ENCODE peak calls at places on chromosomes 5 and 9, in five cellular contexts. C, U, E, F and J are unnamed samples.

GRCh38 chr9:37903581-37903830 is 421 bp downstream of the SLC25A51 start:
- DNase-seq in C (no peak), U (peak; percentile 39), E (peak; percentile 78), F (peak; percentile 58), J (no peak)

GRCh38 chr5:169988947-169989346 is 8.7 kb upstream of the INSYN2B start:
- DNase-seq in C (no peak), U (no peak), E (no peak), F (no peak), J (no peak)

GRCh38 chr5:95283761-95284511 is 958 bp downstream of the MCTP1 start:
- DNase-seq in C (no peak), U (no peak), E (peak; percentile 21), F (peak; percentile 56), J (no peak)

GRCh38 chr9:116857321-116857720 is 170.2 kb downstream of the TRIM32 start:
- DNase-seq in C (no peak), U (no peak), E (no peak), F (no peak), J (no peak)

GRCh38 chr9:108182950-108183381 is 672.8 kb downstream of the ACTL7B start:
- DNase-seq in C (no peak), U (no peak), E (no peak), F (no peak), J (no peak)

GRCh38 chr5:48192-48591 is 43.8 kb upstream of the PLEKHG4B start:
- DNase-seq in C (no peak), U (no peak), E (no peak), F (no peak), J (no peak)

GRCh38 chr9:103713631-103714030 is 380.5 kb upstream of the SMC2 start:
- DNase-seq in C (no peak), U (no peak), E (no peak), F (no peak), J (no peak)

GRCh38 chr9:15438891-15439290 is 16.2 kb downstream of the SNAPC3 start:
- DNase-seq in C (no peak), U (no peak), E (no peak), F (no peak), J (no peak)

GRCh38 chr9:94108584-94108983 is 24.3 kb downstream of the PTPDC1 start:
- DNase-seq in C (no peak), U (no peak), E (no peak), F (no peak), J (no peak)

GRCh38 chr5:126780165-126780827 is 3.4 kb downstream of the LMNB1 start:
- DNase-seq in C (no peak), U (peak; percentile 42), E (peak; percentile 47), F (peak; percentile 51), J (peak; percentile 64)

DNA sequence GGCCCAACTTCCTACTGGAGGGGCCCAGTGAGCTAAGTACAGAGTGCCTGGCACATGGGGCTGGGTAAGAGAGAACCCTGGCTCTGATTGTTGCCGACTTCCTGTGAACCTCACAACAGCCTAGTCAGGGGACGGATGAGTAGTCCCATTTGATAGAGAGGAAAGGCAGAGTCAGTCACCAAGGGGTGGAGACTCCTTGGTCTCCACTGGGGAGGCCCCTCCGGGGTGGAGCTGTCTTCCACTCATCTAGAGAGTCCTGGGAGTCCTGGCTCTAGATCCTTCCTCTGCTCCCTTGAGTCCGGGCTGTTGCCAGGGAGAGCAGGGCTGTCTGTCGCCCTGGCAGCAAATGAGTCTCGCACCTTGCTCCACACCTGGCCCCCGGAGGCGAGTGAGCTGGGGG is 8.0 kb downstream of the GRK6 start:
- DNase-seq in C (no peak), U (no peak), E (no peak), F (no peak), J (peak; percentile 52)
- H3K4me1 ChIP-seq in C (no peaks in the 10 kb centered on the region), U (peaks cover 18% of the 10 kb centered on the region), E (peaks cover 4% of the 10 kb centered on the region), F (peaks cover 21% of the 10 kb centered on the region), J (peaks cover 99% of the 10 kb centered on the region)

GRCh38 chr5:61702784-61703183 is 370.7 kb downstream of the ZSWIM6 start:
- DNase-seq in C (no peak), U (no peak), E (no peak), F (no peak), J (no peak)
- H3K4me1 ChIP-seq in C (no peaks in the 10 kb centered on the region), U (no peaks in the 10 kb centered on the region), E (no peaks in the 10 kb centered on the region), F (peaks cover under 1% of the 10 kb centered on the region), J (no peaks in the 10 kb centered on the region)

GRCh38 chr5:177371120-177371537 is 13.1 kb upstream of the SLC34A1 start:
- DNase-seq in C (no peak), U (no peak), E (no peak), F (no peak), J (no peak)
- H3K4me1 ChIP-seq in C (peaks cover 7% of the 10 kb centered on the region), U (peaks cover 24% of the 10 kb centered on the region), E (peaks cover 10% of the 10 kb centered on the region), F (peaks cover 35% of the 10 kb centered on the region), J (peaks cover 85% of the 10 kb centered on the region)

GRCh38 chr5:10700516-10700915 is 60.5 kb downstream of the DAP start:
- DNase-seq in C (no peak), U (no peak), E (no peak), F (no peak), J (no peak)
- H3K4me1 ChIP-seq in C (peaks cover 10% of the 10 kb centered on the region), U (peaks cover 20% of the 10 kb centered on the region), E (peaks cover 2% of the 10 kb centered on the region), F (peaks cover 18% of the 10 kb centered on the region), J (peaks cover 19% of the 10 kb centered on the region)

GRCh38 chr9:137235424-137236237 is 4.9 kb downstream of the SLC34A3 start:
- DNase-seq in C (no peak), U (no peak), E (no peak), F (no peak), J (no peak)

GRCh38 chr9:137236238-137236935 is 4.7 kb upstream of the TUBB4B start:
- DNase-seq in C (peak; percentile 45), U (peak; percentile 92), E (peak; percentile 93), F (peak; percentile 94), J (peak; percentile 86)

GRCh38 chr9:137240321-137240840 is 706 bp upstream of the TUBB4B start:
- DNase-seq in C (no peak), U (peak; percentile 63), E (peak; percentile 81), F (peak; percentile 81), J (no peak)

GRCh38 chr9:137236936-137237421 is 4.1 kb upstream of the TUBB4B start:
- DNase-seq in C (no peak), U (no peak), E (no peak), F (no peak), J (no peak)

DNA sequence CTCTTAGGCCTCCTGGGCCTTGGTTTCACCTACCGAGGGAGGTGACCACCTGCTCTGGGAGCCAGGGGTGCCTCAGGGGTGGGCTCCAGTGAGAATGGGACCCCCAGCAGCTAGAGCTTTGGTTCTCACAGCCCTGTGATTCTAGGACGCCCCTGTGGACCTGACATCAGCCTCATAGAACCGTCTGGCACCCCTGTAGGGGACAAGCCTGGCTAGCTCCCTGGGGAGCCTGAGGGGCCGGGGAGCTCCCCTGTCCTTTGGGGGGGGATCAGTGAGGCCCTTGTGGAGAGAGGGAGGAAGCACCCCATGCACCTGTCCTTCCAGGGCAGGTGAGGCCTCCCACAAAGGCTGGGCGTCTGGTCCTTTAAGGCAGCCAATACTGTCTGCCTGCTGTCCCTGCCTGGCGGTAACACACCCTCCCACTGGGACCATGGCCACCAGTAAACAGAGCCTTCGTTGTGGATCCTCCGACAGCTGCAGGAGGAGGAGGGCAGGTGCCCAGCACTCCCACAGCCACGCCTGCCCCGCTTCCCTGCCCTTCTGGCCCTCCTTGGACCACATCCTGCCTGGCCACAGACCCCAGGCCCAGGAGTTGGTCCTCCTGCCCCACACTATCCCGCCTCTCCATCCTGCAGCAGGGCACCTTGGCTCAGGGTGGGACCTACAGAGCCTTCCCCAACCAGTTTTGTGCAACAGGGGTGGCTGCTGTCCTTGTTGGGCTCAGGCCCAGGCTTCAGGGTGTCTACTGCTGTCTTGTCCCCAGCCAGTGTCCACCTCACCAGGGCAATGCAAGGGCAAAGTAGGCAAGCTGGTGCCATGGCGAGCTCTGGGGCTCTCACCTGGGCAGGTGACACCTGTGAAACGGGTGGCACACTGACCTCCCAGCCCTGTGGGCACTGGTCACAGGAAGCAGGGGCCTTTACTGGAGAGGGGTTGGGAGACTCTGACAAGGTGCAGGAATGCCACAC is 3.0 kb upstream of the TUBB4B start:
- DNase-seq in C (no peak), U (no peak), E (peak; percentile 78), F (no peak), J (no peak)
- H3K4me1 ChIP-seq in C (peaks cover 9% of the 10 kb centered on the region), U (peaks cover 61% of the 10 kb centered on the region), E (peaks cover 33% of the 10 kb centered on the region), F (peaks cover 34% of the 10 kb centered on the region), J (peaks cover 38% of the 10 kb centered on the region)

DNA sequence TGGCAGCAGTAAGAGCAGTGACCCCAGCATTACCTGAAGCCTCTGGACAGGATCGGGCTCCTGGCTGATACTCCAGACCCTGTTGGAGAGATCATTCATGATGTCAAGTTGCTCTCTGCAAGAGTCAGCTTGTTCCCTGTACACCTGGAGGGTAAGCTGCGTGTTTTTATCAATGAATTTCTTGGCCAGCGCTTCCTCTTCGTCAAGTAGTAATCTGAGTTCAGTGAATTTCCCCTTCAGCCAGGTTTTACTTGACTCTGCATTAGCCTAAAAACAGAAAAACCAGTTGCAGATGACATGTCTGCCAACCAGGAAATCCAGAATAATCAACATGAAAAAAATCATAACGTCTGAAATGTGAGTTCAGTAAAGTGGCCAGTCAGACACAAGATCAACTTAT is 19.1 kb downstream of the TRIM14 start:
- DNase-seq in C (no peak), U (no peak), E (no peak), F (no peak), J (no peak)
- H3K4me1 ChIP-seq in C (no peaks in the 10 kb centered on the region), U (peaks cover 21% of the 10 kb centered on the region), E (peaks cover 6% of the 10 kb centered on the region), F (peaks cover 4% of the 10 kb centered on the region), J (peaks cover 95% of the 10 kb centered on the region)